ENCODE peak calls at places on chromosomes 12 and 14, in six cellular contexts. One of them, this sample, is unnamed.

GRCh38 chr14:51283402-51283825 is 43.4 kb downstream of the TMX1 start:
- DNase-seq in activated CD8-positive, alpha-beta T cell treated with anti-CD3 and anti-CD28 coated beads for 36 hours: no peak
- DNase-seq in psoas muscle: no peak
- DNase-seq in vagina: no peak
- DNase-seq in tibial nerve: no peak
- DNase-seq in hepatocyte: peak
- DNase-seq in this sample: peak

GRCh38 chr12:131139363-131140068 is 185.8 kb downstream of the ADGRD1 start:
- DNase-seq in vagina: no peak
- DNase-seq in psoas muscle: no peak
- DNase-seq in activated CD8-positive, alpha-beta T cell treated with anti-CD3 and anti-CD28 coated beads for 36 hours: no peak
- DNase-seq in hepatocyte: no peak
- DNase-seq in tibial nerve: no peak
- DNase-seq in this sample: no peak

GRCh38 chr12:47843226-47843980 is 23.7 kb upstream of the HDAC7 start:
- DNase-seq in hepatocyte: no peak
- DNase-seq in activated CD8-positive, alpha-beta T cell treated with anti-CD3 and anti-CD28 coated beads for 36 hours: no peak
- DNase-seq in psoas muscle: no peak
- DNase-seq in vagina: no peak
- DNase-seq in tibial nerve: no peak
- DNase-seq in this sample: no peak

GRCh38 chr12:81077686-81078441 is at the start of gene ACSS3:
- DNase-seq in psoas muscle: peak
- DNase-seq in vagina: no peak
- DNase-seq in activated CD8-positive, alpha-beta T cell treated with anti-CD3 and anti-CD28 coated beads for 36 hours: no peak
- DNase-seq in hepatocyte: peak
- DNase-seq in tibial nerve: peak
- DNase-seq in this sample: no peak

GRCh38 chr12:78878866-78879265 is 14.3 kb downstream of the SYT1 start:
- DNase-seq in hepatocyte: no peak
- DNase-seq in tibial nerve: no peak
- DNase-seq in vagina: no peak
- DNase-seq in psoas muscle: no peak
- DNase-seq in activated CD8-positive, alpha-beta T cell treated with anti-CD3 and anti-CD28 coated beads for 36 hours: no peak
- DNase-seq in this sample: no peak

GRCh38 chr12:24881724-24882371 is 67.1 kb downstream of the BCAT1 start:
- DNase-seq in tibial nerve: no peak
- DNase-seq in vagina: no peak
- DNase-seq in hepatocyte: no peak
- DNase-seq in activated CD8-positive, alpha-beta T cell treated with anti-CD3 and anti-CD28 coated beads for 36 hours: no peak
- DNase-seq in psoas muscle: no peak
- DNase-seq in this sample: no peak

GRCh38 chr12:52238206-52238840 is 5.3 kb downstream of the KRT7 start:
- DNase-seq in tibial nerve: no peak
- DNase-seq in hepatocyte: no peak
- DNase-seq in activated CD8-positive, alpha-beta T cell treated with anti-CD3 and anti-CD28 coated beads for 36 hours: no peak
- DNase-seq in vagina: no peak
- DNase-seq in psoas muscle: no peak
- DNase-seq in this sample: no peak

GRCh38 chr14:49942090-49942489 is 49.2 kb downstream of the ARF6 start:
- DNase-seq in psoas muscle: no peak
- DNase-seq in tibial nerve: no peak
- DNase-seq in activated CD8-positive, alpha-beta T cell treated with anti-CD3 and anti-CD28 coated beads for 36 hours: no peak
- DNase-seq in hepatocyte: no peak
- DNase-seq in vagina: no peak
- DNase-seq in this sample: no peak

GRCh38 chr14:90675399-90675798 is 140.8 kb downstream of the TTC7B start:
- DNase-seq in hepatocyte: no peak
- DNase-seq in vagina: no peak
- DNase-seq in activated CD8-positive, alpha-beta T cell treated with anti-CD3 and anti-CD28 coated beads for 36 hours: no peak
- DNase-seq in tibial nerve: no peak
- DNase-seq in psoas muscle: peak
- DNase-seq in this sample: no peak

GRCh38 chr14:93976477-93977057 is at the start of gene ASB2:
- DNase-seq in activated CD8-positive, alpha-beta T cell treated with anti-CD3 and anti-CD28 coated beads for 36 hours: no peak
- DNase-seq in psoas muscle: peak
- DNase-seq in hepatocyte: no peak
- DNase-seq in vagina: no peak
- DNase-seq in tibial nerve: no peak
- DNase-seq in this sample: no peak

GRCh38 chr14:50533806-50534205 is 1.4 kb upstream of the MAP4K5 start:
- DNase-seq in activated CD8-positive, alpha-beta T cell treated with anti-CD3 and anti-CD28 coated beads for 36 hours: no peak
- DNase-seq in tibial nerve: no peak
- DNase-seq in psoas muscle: no peak
- DNase-seq in vagina: no peak
- DNase-seq in hepatocyte: no peak
- DNase-seq in this sample: no peak

GRCh38 chr12:34598851-34599529 is 576.7 kb downstream of the ALG10 start:
- DNase-seq in vagina: peak
- DNase-seq in psoas muscle: peak
- DNase-seq in hepatocyte: no peak
- DNase-seq in tibial nerve: no peak
- DNase-seq in activated CD8-positive, alpha-beta T cell treated with anti-CD3 and anti-CD28 coated beads for 36 hours: no peak
- DNase-seq in this sample: peak

GRCh38 chr12:132178801-132179401 is 34.6 kb downstream of the NOC4L start:
- DNase-seq in hepatocyte: no peak
- DNase-seq in activated CD8-positive, alpha-beta T cell treated with anti-CD3 and anti-CD28 coated beads for 36 hours: peak
- DNase-seq in tibial nerve: no peak
- DNase-seq in vagina: no peak
- DNase-seq in psoas muscle: peak
- DNase-seq in this sample: no peak

GRCh38 chr12:27198036-27198435 is 46.0 kb upstream of the STK38L start:
- DNase-seq in hepatocyte: no peak
- DNase-seq in vagina: no peak
- DNase-seq in tibial nerve: no peak
- DNase-seq in psoas muscle: peak
- DNase-seq in activated CD8-positive, alpha-beta T cell treated with anti-CD3 and anti-CD28 coated beads for 36 hours: no peak
- DNase-seq in this sample: no peak

GRCh38 chr14:52918486-52918885 is 32.4 kb downstream of the FERMT2 start:
- DNase-seq in activated CD8-positive, alpha-beta T cell treated with anti-CD3 and anti-CD28 coated beads for 36 hours: peak
- DNase-seq in vagina: no peak
- DNase-seq in tibial nerve: no peak
- DNase-seq in hepatocyte: no peak
- DNase-seq in psoas muscle: no peak
- DNase-seq in this sample: peak

GRCh38 chr12:3137268-3137761 is 60.1 kb downstream of the TSPAN9 start:
- DNase-seq in vagina: no peak
- DNase-seq in psoas muscle: peak
- DNase-seq in activated CD8-positive, alpha-beta T cell treated with anti-CD3 and anti-CD28 coated beads for 36 hours: no peak
- DNase-seq in tibial nerve: peak
- DNase-seq in hepatocyte: peak
- DNase-seq in this sample: no peak

GRCh38 chr12:87157791-87158190 is 871.4 kb downstream of the C12orf50 start:
- DNase-seq in tibial nerve: no peak
- DNase-seq in vagina: no peak
- DNase-seq in activated CD8-positive, alpha-beta T cell treated with anti-CD3 and anti-CD28 coated beads for 36 hours: no peak
- DNase-seq in hepatocyte: peak
- DNase-seq in psoas muscle: no peak
- DNase-seq in this sample: no peak

GRCh38 chr12:66247741-66248140 is 54.6 kb upstream of the HELB start:
- DNase-seq in hepatocyte: no peak
- DNase-seq in activated CD8-positive, alpha-beta T cell treated with anti-CD3 and anti-CD28 coated beads for 36 hours: no peak
- DNase-seq in vagina: no peak
- DNase-seq in tibial nerve: no peak
- DNase-seq in psoas muscle: no peak
- DNase-seq in this sample: no peak

GRCh38 chr12:123713398-123714301 is 1.5 kb downstream of the ATP6V0A2 start:
- DNase-seq in vagina: no peak
- DNase-seq in activated CD8-positive, alpha-beta T cell treated with anti-CD3 and anti-CD28 coated beads for 36 hours: peak
- DNase-seq in hepatocyte: peak
- DNase-seq in tibial nerve: no peak
- DNase-seq in psoas muscle: no peak
- DNase-seq in this sample: peak

GRCh38 chr14:106185837-106186233 is 659.5 kb downstream of the TMEM121 start:
- DNase-seq in hepatocyte: no peak
- DNase-seq in activated CD8-positive, alpha-beta T cell treated with anti-CD3 and anti-CD28 coated beads for 36 hours: peak
- DNase-seq in vagina: no peak
- DNase-seq in tibial nerve: no peak
- DNase-seq in psoas muscle: no peak
- DNase-seq in this sample: no peak

GRCh38 chr12:82756303-82756702 is 69.6 kb downstream of the TMTC2 start:
- DNase-seq in psoas muscle: no peak
- DNase-seq in vagina: no peak
- DNase-seq in hepatocyte: no peak
- DNase-seq in tibial nerve: no peak
- DNase-seq in activated CD8-positive, alpha-beta T cell treated with anti-CD3 and anti-CD28 coated beads for 36 hours: no peak
- DNase-seq in this sample: no peak

GRCh38 chr12:82757611-82758010 is 70.9 kb downstream of the TMTC2 start:
- DNase-seq in activated CD8-positive, alpha-beta T cell treated with anti-CD3 and anti-CD28 coated beads for 36 hours: no peak
- DNase-seq in tibial nerve: no peak
- DNase-seq in vagina: no peak
- DNase-seq in psoas muscle: no peak
- DNase-seq in hepatocyte: no peak
- DNase-seq in this sample: no peak

GRCh38 chr12:82760423-82760822 is 73.7 kb downstream of the TMTC2 start:
- DNase-seq in hepatocyte: no peak
- DNase-seq in tibial nerve: no peak
- DNase-seq in psoas muscle: no peak
- DNase-seq in activated CD8-positive, alpha-beta T cell treated with anti-CD3 and anti-CD28 coated beads for 36 hours: no peak
- DNase-seq in vagina: no peak
- DNase-seq in this sample: no peak

GRCh38 chr12:82757059-82757458 is 70.4 kb downstream of the TMTC2 start:
- DNase-seq in tibial nerve: no peak
- DNase-seq in psoas muscle: no peak
- DNase-seq in hepatocyte: no peak
- DNase-seq in activated CD8-positive, alpha-beta T cell treated with anti-CD3 and anti-CD28 coated beads for 36 hours: no peak
- DNase-seq in vagina: no peak
- DNase-seq in this sample: no peak

GRCh38 chr12:82758743-82759142 is 72.0 kb downstream of the TMTC2 start:
- DNase-seq in hepatocyte: no peak
- DNase-seq in vagina: no peak
- DNase-seq in tibial nerve: no peak
- DNase-seq in psoas muscle: no peak
- DNase-seq in activated CD8-positive, alpha-beta T cell treated with anti-CD3 and anti-CD28 coated beads for 36 hours: no peak
- DNase-seq in this sample: no peak
- TF ChIP-seq CTCF in hepatocyte: no peak
- TF ChIP-seq CTCF in vagina: no peak
- TF ChIP-seq CTCF in tibial nerve: peak
- TF ChIP-seq CTCF in psoas muscle: no peak
- TF ChIP-seq CTCF in activated CD8-positive, alpha-beta T cell treated with anti-CD3 and anti-CD28 coated beads for 36 hours: no peak
- TF ChIP-seq CTCF in this sample: no peak

DNA sequence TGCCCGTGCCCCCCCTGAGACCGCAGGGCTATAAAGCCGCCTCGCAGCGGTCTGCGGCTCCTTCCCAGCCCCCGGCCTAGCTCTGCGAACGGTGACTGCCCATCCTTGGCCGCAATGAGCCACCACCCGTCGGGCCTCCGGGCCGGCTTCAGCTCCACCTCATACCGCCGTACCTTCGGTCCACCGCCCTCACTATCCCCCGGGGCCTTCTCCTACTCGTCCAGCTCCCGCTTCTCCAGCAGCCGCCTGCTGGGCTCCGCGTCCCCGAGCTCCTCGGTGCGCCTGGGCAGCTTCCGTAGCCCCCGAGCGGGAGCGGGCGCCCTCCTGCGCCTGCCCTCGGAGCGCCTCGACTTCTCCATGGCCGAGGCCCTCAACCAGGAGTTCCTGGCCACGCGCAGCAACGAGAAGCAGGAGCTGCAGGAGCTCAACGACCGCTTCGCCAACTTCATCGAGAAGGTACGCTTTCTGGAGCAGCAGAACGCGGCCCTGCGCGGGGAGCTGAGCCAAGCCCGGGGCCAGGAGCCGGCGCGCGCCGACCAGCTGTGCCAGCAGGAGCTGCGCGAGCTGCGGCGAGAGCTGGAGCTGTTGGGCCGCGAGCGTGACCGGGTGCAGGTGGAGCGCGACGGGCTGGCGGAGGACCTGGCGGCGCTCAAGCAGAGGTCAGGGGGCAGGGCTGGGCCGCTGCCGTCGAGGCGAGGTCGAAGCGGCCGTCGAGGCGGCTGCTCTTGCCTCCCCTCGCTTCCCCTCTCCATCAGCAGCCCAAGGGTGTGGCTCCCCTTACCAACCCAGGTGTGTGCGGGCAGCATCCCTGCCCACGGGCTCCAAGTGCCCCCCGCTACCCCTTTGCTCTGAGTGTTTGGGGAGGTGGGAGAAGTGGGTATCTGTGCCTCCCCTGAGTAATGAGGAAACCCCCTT is at the start of gene PRPH:
- DNase-seq in hepatocyte: no peak
- DNase-seq in vagina: no peak
- DNase-seq in tibial nerve: no peak
- DNase-seq in activated CD8-positive, alpha-beta T cell treated with anti-CD3 and anti-CD28 coated beads for 36 hours: no peak
- DNase-seq in psoas muscle: no peak
- DNase-seq in this sample: no peak
- TF ChIP-seq CTCF in hepatocyte: no peak
- TF ChIP-seq CTCF in vagina: no peak
- TF ChIP-seq CTCF in tibial nerve: no peak
- TF ChIP-seq CTCF in activated CD8-positive, alpha-beta T cell treated with anti-CD3 and anti-CD28 coated beads for 36 hours: no peak
- TF ChIP-seq CTCF in psoas muscle: no peak
- TF ChIP-seq CTCF in this sample: no peak

DNA sequence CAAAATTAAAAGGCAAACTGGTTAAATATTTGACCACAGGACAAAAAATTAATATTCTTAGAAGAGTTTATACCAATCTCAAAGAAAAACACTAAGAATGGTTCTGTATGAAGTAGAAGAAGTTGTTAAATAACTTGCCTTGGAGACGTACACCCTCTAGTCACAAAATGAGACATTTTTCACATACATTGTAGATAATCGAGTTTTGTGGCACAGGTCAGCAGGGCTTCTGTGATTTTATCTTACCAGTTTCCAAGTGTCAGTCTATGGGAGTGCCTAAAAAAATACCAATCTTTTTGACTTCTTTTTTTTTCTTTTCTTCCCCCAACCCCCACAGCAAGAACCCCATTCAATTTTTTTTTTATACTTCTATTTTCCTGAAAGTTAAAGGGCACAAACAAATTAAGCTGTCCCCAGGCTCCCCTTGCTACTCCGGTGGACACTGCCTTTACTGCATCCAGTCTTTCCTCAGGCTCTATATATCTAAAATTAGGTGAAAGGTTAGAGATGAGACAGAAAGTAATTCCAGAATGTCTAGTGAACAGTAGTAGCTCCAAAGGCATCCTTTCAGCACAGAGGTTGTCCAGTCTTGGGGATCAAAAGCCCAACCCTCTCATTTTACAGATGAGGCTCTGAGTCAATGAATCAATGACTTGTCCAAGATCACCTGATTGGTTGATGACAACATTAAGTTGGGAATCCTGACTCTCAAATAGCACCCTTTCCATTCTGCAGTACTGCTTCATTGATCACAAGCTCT is 6.2 kb downstream of the LIMA1 start:
- DNase-seq in tibial nerve: no peak
- DNase-seq in psoas muscle: no peak
- DNase-seq in activated CD8-positive, alpha-beta T cell treated with anti-CD3 and anti-CD28 coated beads for 36 hours: no peak
- DNase-seq in vagina: no peak
- DNase-seq in hepatocyte: no peak
- DNase-seq in this sample: no peak
- TF ChIP-seq CTCF in tibial nerve: no peak
- TF ChIP-seq CTCF in psoas muscle: no peak
- TF ChIP-seq CTCF in activated CD8-positive, alpha-beta T cell treated with anti-CD3 and anti-CD28 coated beads for 36 hours: no peak
- TF ChIP-seq CTCF in vagina: no peak
- TF ChIP-seq CTCF in hepatocyte: no peak
- TF ChIP-seq CTCF in this sample: no peak

GRCh38 chr12:73506611-73507010 is 1031.0 kb upstream of the ATXN7L3B start:
- DNase-seq in vagina: no peak
- DNase-seq in tibial nerve: no peak
- DNase-seq in hepatocyte: no peak
- DNase-seq in activated CD8-positive, alpha-beta T cell treated with anti-CD3 and anti-CD28 coated beads for 36 hours: no peak
- DNase-seq in psoas muscle: no peak
- DNase-seq in this sample: no peak
- TF ChIP-seq CTCF in vagina: no peak
- TF ChIP-seq CTCF in tibial nerve: no peak
- TF ChIP-seq CTCF in hepatocyte: no peak
- TF ChIP-seq CTCF in activated CD8-positive, alpha-beta T cell treated with anti-CD3 and anti-CD28 coated beads for 36 hours: no peak
- TF ChIP-seq CTCF in psoas muscle: no peak
- TF ChIP-seq CTCF in this sample: no peak